ENCODE peak calls at places on chromosomes 4 and X, in five cellular contexts. H is osteoblast, C is cardiac fibroblast, P is A549, Q is H9. F is an unnamed sample.

GRCh38 chr4:149264093-149264733 is 551.4 kb downstream of the IQCM start:
- DNase-seq in Q (peak), H (no peak), C (peak), P (peak), F (peak)

GRCh38 chr4:40121515-40121914 is 64.9 kb downstream of the N4BP2 start:
- DNase-seq in C (peak), Q (no peak), H (peak), P (peak), F (no peak)

GRCh38 chr4:14967982-14968381 is 34.3 kb upstream of the CPEB2 start:
- DNase-seq in Q (no peak), H (no peak), C (peak), P (no peak), F (no peak)

GRCh38 chr4:157713342-157713741 is 459.5 kb downstream of the GASK1B start:
- DNase-seq in C (peak), P (no peak), Q (no peak), H (no peak), F (no peak)

GRCh38 chrX:7852166-7852565 is 9.2 kb downstream of the VCX start:
- DNase-seq in Q (no peak), P (no peak), C (no peak), H (no peak), F (no peak)

GRCh38 chr4:96585304-96585703 is 745.4 kb downstream of the PDHA2 start:
- DNase-seq in P (no peak), C (no peak), H (no peak), Q (no peak), F (no peak)

GRCh38 chrX:4320436-4320947 is 607.0 kb upstream of the PRKX start:
- DNase-seq in Q (no peak), P (no peak), C (no peak), H (no peak), F (no peak)

GRCh38 chr4:14880805-14881204 is 121.5 kb upstream of the CPEB2 start:
- DNase-seq in P (no peak), Q (no peak), H (no peak), C (no peak), F (no peak)

GRCh38 chrX:14948701-14949100 is 75.5 kb downstream of the MOSPD2 start:
- DNase-seq in C (peak), P (peak), H (no peak), Q (no peak), F (no peak)

GRCh38 chr4:6474705-6475457 is 2.5 kb upstream of the PPP2R2C start:
- DNase-seq in C (no peak), Q (peak), H (peak), P (no peak), F (no peak)

GRCh38 chrX:15202458-15203177 is 67.3 kb downstream of the ASB9 start:
- DNase-seq in H (no peak), C (peak), P (no peak), Q (no peak), F (no peak)

GRCh38 chrX:83845397-83845796 is 15.5 kb upstream of the CYLC1 start:
- DNase-seq in Q (no peak), C (peak), H (peak), P (peak), F (no peak)

GRCh38 chrX:72046447-72046846 is 85.3 kb downstream of the RTL5 start:
- DNase-seq in P (no peak), C (no peak), H (no peak), Q (no peak), F (no peak)

GRCh38 chr4:17153572-17153971 is 255.1 kb upstream of the LDB2 start:
- DNase-seq in H (no peak), C (no peak), Q (no peak), P (no peak), F (no peak)

GRCh38 chr4:13703096-13703495 is 75.6 kb upstream of the BOD1L1 start:
- DNase-seq in P (no peak), C (no peak), Q (no peak), H (no peak), F (no peak)

GRCh38 chrX:129981752-129982299 is 609 bp upstream of the BCORL1 start:
- DNase-seq in P (no peak), C (no peak), H (peak), Q (no peak), F (peak)

GRCh38 chrX:49079489-49080428 is at the start of gene WDR45:
- DNase-seq in Q (peak), C (peak), P (peak), H (peak), F (peak)

GRCh38 chrX:7117587-7117986 is 29.9 kb upstream of the STS start:
- DNase-seq in P (no peak), H (no peak), C (no peak), Q (peak), F (no peak)

GRCh38 chr4:89952458-89952857 is 57.8 kb downstream of the MMRN1 start:
- DNase-seq in H (no peak), C (no peak), P (no peak), Q (no peak), F (no peak)

GRCh38 chr4:89954906-89955305 is 60.3 kb downstream of the MMRN1 start:
- DNase-seq in P (no peak), H (no peak), Q (no peak), C (no peak), F (no peak)

GRCh38 chr4:89949782-89950387 is 55.2 kb downstream of the MMRN1 start:
- DNase-seq in C (no peak), P (peak), H (no peak), Q (no peak), F (no peak)
- TF ChIP-seq CTCF in C (no peak), P (peak), H (no peak), Q (peak), F (peak)

GRCh38 chr4:73341454-73341853 is 62.6 kb upstream of the ALB start:
- DNase-seq in Q (peak), P (peak), H (no peak), C (peak), F (peak)
- TF ChIP-seq CTCF in Q (peak), P (peak), H (peak), C (peak), F (peak)

GRCh38 chrX:120664081-120664480 is 34.2 kb upstream of the C1GALT1C1 start:
- DNase-seq in C (peak), P (peak), Q (no peak), H (peak), F (no peak)
- TF ChIP-seq CTCF in C (no peak), P (peak), Q (no peak), H (peak), F (peak)

DNA sequence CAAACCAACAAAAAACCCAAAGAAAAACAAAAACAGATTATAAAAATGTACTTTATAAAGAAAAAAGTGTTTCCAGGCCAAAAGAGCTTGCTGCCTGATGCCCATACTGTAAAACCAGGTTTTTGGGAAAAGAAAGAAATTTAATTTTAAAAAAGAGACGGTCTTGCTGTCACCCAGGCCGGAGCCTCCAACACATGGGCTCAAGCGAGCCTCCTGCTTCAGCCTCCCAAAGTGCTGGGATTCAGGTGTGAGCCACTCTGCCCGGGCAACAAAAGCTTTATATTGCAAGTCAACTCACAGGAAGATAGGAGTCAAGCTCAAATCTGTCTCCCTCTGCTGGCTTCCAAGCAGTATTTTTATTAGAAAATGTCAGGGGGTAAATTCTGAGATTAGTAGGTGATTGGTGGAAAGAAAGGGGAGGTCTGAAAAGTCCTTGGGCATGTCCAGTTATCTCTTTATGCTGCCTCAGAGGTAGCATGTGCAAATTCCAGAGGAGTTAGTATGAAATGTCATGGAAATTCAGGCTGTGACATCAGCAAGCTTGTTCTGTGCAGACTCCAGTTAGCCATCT is 39.4 kb downstream of the MGST2 start:
- DNase-seq in Q (no peak), H (no peak), C (peak), P (peak), F (no peak)
- TF ChIP-seq CTCF in Q (peak), H (peak), C (peak), P (no peak), F (peak)

GRCh38 chr4:126475730-126476129 is 1157.0 kb upstream of the INTU start:
- DNase-seq in P (no peak), H (no peak), C (no peak), Q (no peak), F (no peak)

DNA sequence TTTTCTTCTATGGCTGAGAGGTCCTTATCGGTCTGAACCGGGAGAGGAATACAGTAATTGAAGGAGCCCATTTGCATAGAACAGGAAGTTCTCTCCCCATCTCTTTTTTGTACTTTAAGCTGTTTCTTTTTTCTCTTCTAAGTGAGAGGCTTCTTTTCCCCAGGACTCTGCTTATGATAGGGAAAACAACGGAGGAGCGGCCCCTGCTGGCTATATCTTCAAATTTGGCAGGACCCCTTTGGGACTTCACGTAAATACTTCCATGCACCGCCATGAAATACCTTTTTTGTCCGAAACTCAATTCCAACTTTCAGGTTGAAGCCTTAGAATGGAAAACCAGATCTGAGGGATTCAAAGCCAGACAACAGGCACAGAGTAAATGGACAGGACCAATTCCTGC is 1153.0 kb upstream of the INTU start:
- DNase-seq in Q (peak), P (no peak), H (no peak), C (no peak), F (no peak)
- TF ChIP-seq CTCF in Q (peak), P (no peak), H (no peak), C (no peak), F (no peak)

GRCh38 chr4:156420557-156420956 is 466.9 kb upstream of the CTSO start:
- DNase-seq in H (no peak), C (no peak), P (no peak), Q (no peak), F (no peak)
- TF ChIP-seq CTCF in H (no peak), C (no peak), P (no peak), Q (no peak), F (no peak)

DNA sequence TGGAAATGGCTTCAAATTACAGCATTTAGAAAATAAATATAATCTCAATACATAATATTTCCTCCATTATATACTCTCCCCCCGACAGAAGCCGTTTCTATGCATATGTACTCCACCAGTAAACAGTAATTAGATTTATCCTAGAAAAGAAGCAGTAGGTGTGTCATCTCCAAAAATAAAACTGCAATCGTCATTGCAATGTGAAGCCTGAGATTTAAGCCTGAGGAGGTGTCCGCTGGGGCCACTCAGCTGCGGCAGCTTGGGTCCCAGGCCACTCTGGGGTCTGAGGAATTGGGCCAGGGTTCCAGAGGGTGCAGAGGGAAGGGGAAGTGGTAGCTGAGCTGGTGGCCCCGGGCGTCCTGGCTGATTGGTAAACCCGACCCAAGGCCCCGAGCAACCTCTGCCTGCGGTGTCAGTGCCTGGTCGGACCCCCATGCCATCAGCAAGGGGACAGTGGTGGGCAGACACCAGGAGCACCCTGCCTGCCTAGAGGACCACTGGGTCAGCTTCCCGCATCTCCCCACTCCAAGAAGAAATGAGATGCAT is 7.8 kb upstream of the MXD4 start:
- DNase-seq in C (no peak), P (no peak), H (no peak), Q (no peak), F (peak)
- TF ChIP-seq CTCF in C (no peak), P (no peak), H (no peak), Q (no peak), F (no peak)